ENCODE peak calls at places on chromosomes 13 and 19, in ten cellular contexts. I is stimulated activated CD4-positive, alpha-beta T cell treated with anti-CD3 and anti-CD28 coated beads, Interleukin-2, amount 100 ng/mL, for 48 hours; R is mucosa of gallbladder; N is astrocyte of the spinal cord; K is hippocampal formation; Z is GDM1; B is stimulated activated CD8-positive, alpha-beta memory T cell treated with anti-CD3 and anti-CD28 coated beads, Interleukin-15, amount 100 ng/mL, for 1 hour; D is M059J; X is ACHN; E is cardiac muscle cell. O is an unnamed sample.

GRCh38 chr19:51366999-51367564 is 894 bp upstream of the ETFB start:
- DNase-seq in I (no peak), R (peak), N (no peak), K (no peak), Z (peak), B (no peak), D (no peak), X (no peak), E (no peak), O (no peak)

GRCh38 chr19:47540748-47541147 is 25.9 kb upstream of the NAPA start:
- DNase-seq in I (no peak), R (no peak), N (peak), K (no peak), Z (no peak), B (no peak), D (peak), X (no peak), E (peak), O (no peak)

GRCh38 chr13:100454876-100455275 is 133.7 kb downstream of the GGACT start:
- DNase-seq in I (no peak), R (no peak), N (peak), K (no peak), Z (no peak), B (no peak), D (peak), X (peak), E (peak), O (no peak)

GRCh38 chr19:23802290-23802689 is 43.6 kb upstream of the ZNF681 start:
- DNase-seq in I (no peak), R (no peak), N (no peak), K (no peak), Z (no peak), B (no peak), D (peak), X (no peak), E (no peak), O (no peak)

GRCh38 chr13:65656740-65657329 is 1573.3 kb downstream of the PCDH9 start:
- DNase-seq in I (no peak), R (no peak), N (peak), K (peak), Z (no peak), B (no peak), D (no peak), X (peak), E (peak), O (no peak)

GRCh38 chr13:111114362-111115050 is 604 bp upstream of the ARHGEF7 start:
- DNase-seq in I (no peak), R (peak), N (no peak), K (no peak), Z (no peak), B (no peak), D (peak), X (no peak), E (peak), O (peak)

GRCh38 chr19:340620-341385 is 3.8 kb downstream of the MIER2 start:
- DNase-seq in I (no peak), R (no peak), N (no peak), K (no peak), Z (no peak), B (no peak), D (no peak), X (no peak), E (no peak), O (no peak)

GRCh38 chr19:36089847-36090246 is 21.1 kb upstream of the OVOL3 start:
- DNase-seq in I (no peak), R (no peak), N (no peak), K (no peak), Z (no peak), B (no peak), D (no peak), X (no peak), E (no peak), O (no peak)

GRCh38 chr13:26707122-26708006 is 53.2 kb downstream of the GPR12 start:
- DNase-seq in I (peak), R (peak), N (peak), K (peak), Z (peak), B (peak), D (peak), X (peak), E (peak), O (peak)

GRCh38 chr13:26888632-26889031 is 128.0 kb upstream of the GPR12 start:
- DNase-seq in I (no peak), R (no peak), N (no peak), K (no peak), Z (no peak), B (no peak), D (no peak), X (no peak), E (no peak), O (no peak)

GRCh38 chr19:17441241-17442135 is 7.0 kb downstream of the TMEM221 start:
- DNase-seq in I (no peak), R (no peak), N (peak), K (peak), Z (peak), B (no peak), D (peak), X (peak), E (peak), O (peak)

GRCh38 chr19:4700573-4700970 is 23.1 kb downstream of the DPP9 start:
- DNase-seq in I (no peak), R (no peak), N (no peak), K (no peak), Z (no peak), B (no peak), D (no peak), X (no peak), E (no peak), O (no peak)

GRCh38 chr13:111429064-111429558 is 108.7 kb downstream of the TEX29 start:
- DNase-seq in I (peak), R (peak), N (peak), K (peak), Z (no peak), B (peak), D (peak), X (peak), E (peak), O (peak)

GRCh38 chr13:111183959-111184684 is 69.0 kb downstream of the ARHGEF7 start:
- DNase-seq in I (no peak), R (no peak), N (no peak), K (no peak), Z (no peak), B (no peak), D (no peak), X (no peak), E (peak), O (no peak)

GRCh38 chr19:5772416-5772815 is 12.1 kb downstream of the PRR22 start:
- DNase-seq in I (no peak), R (no peak), N (no peak), K (no peak), Z (no peak), B (no peak), D (no peak), X (no peak), E (no peak), O (no peak)

GRCh38 chr19:5714819-5715218 is 5.1 kb downstream of the LONP1 start:
- DNase-seq in I (no peak), R (no peak), N (no peak), K (no peak), Z (no peak), B (no peak), D (no peak), X (no peak), E (no peak), O (no peak)

GRCh38 chr13:43057653-43058317 is 34.4 kb downstream of the DNAJC15 start:
- DNase-seq in I (no peak), R (no peak), N (peak), K (no peak), Z (no peak), B (no peak), D (peak), X (no peak), E (peak), O (peak)

GRCh38 chr19:40702337-40703012 is 12.0 kb upstream of the NUMBL start:
- DNase-seq in I (no peak), R (no peak), N (peak), K (peak), Z (no peak), B (no peak), D (no peak), X (no peak), E (peak), O (peak)

GRCh38 chr19:3516675-3517207 is 10.6 kb downstream of the FZR1 start:
- DNase-seq in I (no peak), R (peak), N (no peak), K (no peak), Z (no peak), B (no peak), D (peak), X (no peak), E (no peak), O (no peak)

GRCh38 chr19:3136684-3137055 is 837 bp downstream of the GNA15 start:
- DNase-seq in I (no peak), R (no peak), N (no peak), K (no peak), Z (no peak), B (no peak), D (no peak), X (no peak), E (no peak), O (no peak)

GRCh38 chr19:54188224-54188871 is 1.0 kb downstream of the MBOAT7 start:
- DNase-seq in I (peak), R (peak), N (peak), K (no peak), Z (peak), B (peak), D (peak), X (no peak), E (peak), O (no peak)

GRCh38 chr19:35783469-35784400 is 8.4 kb downstream of the ARHGAP33 start:
- DNase-seq in I (no peak), R (no peak), N (no peak), K (no peak), Z (no peak), B (no peak), D (no peak), X (no peak), E (no peak), O (no peak)

GRCh38 chr19:35209646-35210045 is 18.9 kb downstream of the FAM187B start:
- DNase-seq in I (no peak), R (no peak), N (no peak), K (no peak), Z (no peak), B (no peak), D (no peak), X (no peak), E (no peak), O (no peak)

GRCh38 chr19:35284153-35285140 is 2.1 kb downstream of the HAMP start:
- DNase-seq in I (no peak), R (no peak), N (no peak), K (no peak), Z (no peak), B (no peak), D (no peak), X (no peak), E (no peak), O (no peak)

GRCh38 chr13:30410705-30411125 is 11.6 kb upstream of the UBE2L5 start:
- DNase-seq in I (no peak), R (no peak), N (no peak), K (no peak), Z (no peak), B (no peak), D (no peak), X (no peak), E (no peak), O (no peak)

GRCh38 chr19:13058951-13059660 is 43.6 kb downstream of the LYL1 start:
- DNase-seq in I (no peak), R (no peak), N (no peak), K (no peak), Z (no peak), B (no peak), D (peak), X (no peak), E (no peak), O (no peak)

GRCh38 chr19:40147693-40148347 is 43.4 kb upstream of the MAP3K10 start:
- DNase-seq in I (no peak), R (no peak), N (peak), K (no peak), Z (peak), B (no peak), D (peak), X (peak), E (peak), O (no peak)

GRCh38 chr13:96426160-96426559 is 336.3 kb downstream of the HS6ST3 start:
- DNase-seq in I (no peak), R (no peak), N (no peak), K (no peak), Z (no peak), B (no peak), D (no peak), X (no peak), E (no peak), O (no peak)

O was measured in endothelial cell.